ENCODE peak calls at places on chromosome X, in six cellular contexts. One of them, this sample, is unnamed.

GRCh38 chrX:48043056-48043455 is 28.4 kb downstream of the ZNF630 start:
- DNase-seq in HCT116: no peak
- DNase-seq in tibial artery: no peak
- DNase-seq in SK-MEL-5: no peak
- DNase-seq in NCI-H187: no peak
- DNase-seq in activated CD8-positive, alpha-beta T cell treated with anti-CD3 and anti-CD28 coated beads, Interleukin-2, amount 10 ng/mL, durations not matched to agents 7 days and 5 days: no peak
- DNase-seq in this sample: no peak

GRCh38 chrX:78997870-78998558 is 52.8 kb downstream of the P2RY10 start:
- DNase-seq in HCT116: no peak
- DNase-seq in tibial artery: no peak
- DNase-seq in SK-MEL-5: no peak
- DNase-seq in NCI-H187: no peak
- DNase-seq in activated CD8-positive, alpha-beta T cell treated with anti-CD3 and anti-CD28 coated beads, Interleukin-2, amount 10 ng/mL, durations not matched to agents 7 days and 5 days: peak
- DNase-seq in this sample: no peak

GRCh38 chrX:85590638-85591037 is 211.2 kb upstream of the POF1B start:
- DNase-seq in HCT116: no peak
- DNase-seq in tibial artery: no peak
- DNase-seq in SK-MEL-5: no peak
- DNase-seq in NCI-H187: no peak
- DNase-seq in activated CD8-positive, alpha-beta T cell treated with anti-CD3 and anti-CD28 coated beads, Interleukin-2, amount 10 ng/mL, durations not matched to agents 7 days and 5 days: no peak
- DNase-seq in this sample: no peak

GRCh38 chrX:19883878-19884277 is 3.5 kb downstream of the SH3KBP1 start:
- DNase-seq in HCT116: peak
- DNase-seq in tibial artery: no peak
- DNase-seq in SK-MEL-5: no peak
- DNase-seq in NCI-H187: no peak
- DNase-seq in activated CD8-positive, alpha-beta T cell treated with anti-CD3 and anti-CD28 coated beads, Interleukin-2, amount 10 ng/mL, durations not matched to agents 7 days and 5 days: peak
- DNase-seq in this sample: peak

GRCh38 chrX:13898084-13898483 is 81.2 kb upstream of the GPM6B start:
- DNase-seq in HCT116: no peak
- DNase-seq in tibial artery: peak
- DNase-seq in SK-MEL-5: peak
- DNase-seq in NCI-H187: no peak
- DNase-seq in activated CD8-positive, alpha-beta T cell treated with anti-CD3 and anti-CD28 coated beads, Interleukin-2, amount 10 ng/mL, durations not matched to agents 7 days and 5 days: no peak
- DNase-seq in this sample: no peak

GRCh38 chrX:53236025-53236679 is 11.1 kb upstream of the KDM5C start:
- DNase-seq in HCT116: no peak
- DNase-seq in tibial artery: no peak
- DNase-seq in SK-MEL-5: no peak
- DNase-seq in NCI-H187: no peak
- DNase-seq in activated CD8-positive, alpha-beta T cell treated with anti-CD3 and anti-CD28 coated beads, Interleukin-2, amount 10 ng/mL, durations not matched to agents 7 days and 5 days: no peak
- DNase-seq in this sample: no peak

GRCh38 chrX:4225086-4225485 is 511.6 kb upstream of the PRKX start:
- DNase-seq in HCT116: no peak
- DNase-seq in tibial artery: no peak
- DNase-seq in SK-MEL-5: no peak
- DNase-seq in NCI-H187: no peak
- DNase-seq in activated CD8-positive, alpha-beta T cell treated with anti-CD3 and anti-CD28 coated beads, Interleukin-2, amount 10 ng/mL, durations not matched to agents 7 days and 5 days: no peak
- DNase-seq in this sample: no peak

GRCh38 chrX:26557691-26558321 is 341.8 kb downstream of the MAGEB5 start:
- DNase-seq in HCT116: no peak
- DNase-seq in tibial artery: no peak
- DNase-seq in SK-MEL-5: no peak
- DNase-seq in NCI-H187: no peak
- DNase-seq in activated CD8-positive, alpha-beta T cell treated with anti-CD3 and anti-CD28 coated beads, Interleukin-2, amount 10 ng/mL, durations not matched to agents 7 days and 5 days: no peak
- DNase-seq in this sample: no peak

GRCh38 chrX:57156397-57157049 is 19.3 kb upstream of the SPIN2A start:
- DNase-seq in HCT116: peak
- DNase-seq in tibial artery: no peak
- DNase-seq in SK-MEL-5: peak
- DNase-seq in NCI-H187: no peak
- DNase-seq in activated CD8-positive, alpha-beta T cell treated with anti-CD3 and anti-CD28 coated beads, Interleukin-2, amount 10 ng/mL, durations not matched to agents 7 days and 5 days: no peak
- DNase-seq in this sample: no peak

GRCh38 chrX:70138622-70139021 is 5.4 kb downstream of the IGBP1 start:
- DNase-seq in HCT116: no peak
- DNase-seq in tibial artery: no peak
- DNase-seq in SK-MEL-5: no peak
- DNase-seq in NCI-H187: no peak
- DNase-seq in activated CD8-positive, alpha-beta T cell treated with anti-CD3 and anti-CD28 coated beads, Interleukin-2, amount 10 ng/mL, durations not matched to agents 7 days and 5 days: no peak
- DNase-seq in this sample: no peak

GRCh38 chrX:31547816-31548215 is 476.0 kb upstream of the FTHL17 start:
- DNase-seq in HCT116: no peak
- DNase-seq in tibial artery: no peak
- DNase-seq in SK-MEL-5: no peak
- DNase-seq in NCI-H187: no peak
- DNase-seq in activated CD8-positive, alpha-beta T cell treated with anti-CD3 and anti-CD28 coated beads, Interleukin-2, amount 10 ng/mL, durations not matched to agents 7 days and 5 days: no peak
- DNase-seq in this sample: no peak

GRCh38 chrX:40291553-40291952 is 193.8 kb upstream of the BCOR start:
- DNase-seq in HCT116: no peak
- DNase-seq in tibial artery: no peak
- DNase-seq in SK-MEL-5: no peak
- DNase-seq in NCI-H187: no peak
- DNase-seq in activated CD8-positive, alpha-beta T cell treated with anti-CD3 and anti-CD28 coated beads, Interleukin-2, amount 10 ng/mL, durations not matched to agents 7 days and 5 days: no peak
- DNase-seq in this sample: no peak